ENCODE peak calls at places on chromosomes 11 and 22, in seven cellular contexts. I, D, Z, H, Q, P and W are unnamed samples.

GRCh38 chr11:117900720-117901440 is 24.4 kb upstream of the FXYD6 start:
- DNase-seq in Q (no peak), H (no peak), P (peak; percentile 76), I (no peak), Z (no peak), D (peak; percentile 30), W (peak; percentile 78)

GRCh38 chr11:36035454-36035853 is 91.6 kb downstream of the LDLRAD3 start:
- DNase-seq in P (no peak), D (no peak), Q (no peak), I (no peak), H (no peak), Z (no peak), W (no peak)

GRCh38 chr11:18455686-18456372 is at the start of gene LDHAL6A:
- DNase-seq in P (no peak), D (no peak), Q (no peak), Z (no peak), H (no peak), I (no peak), W (no peak)

GRCh38 chr22:23498811-23499798 is 81.0 kb downstream of the IGLL1 start:
- DNase-seq in Q (no peak), D (no peak), P (no peak), Z (no peak), I (no peak), H (peak; percentile 63), W (no peak)

GRCh38 chr22:30267382-30268302 is 991 bp upstream of the OSM start:
- DNase-seq in Z (no peak), H (peak; percentile 66), Q (no peak), D (no peak), I (peak; percentile 32), P (no peak), W (no peak)

GRCh38 chr11:27241316-27242122 is 121.5 kb downstream of the CCDC34 start:
- DNase-seq in I (no peak), P (peak; percentile 93), Q (peak; percentile 19), D (peak; percentile 55), Z (no peak), H (no peak), W (peak; percentile 83)

GRCh38 chr11:59791639-59792038 is 18.9 kb downstream of the MRPL16 start:
- DNase-seq in Q (no peak), Z (no peak), D (no peak), P (no peak), H (no peak), I (no peak), W (no peak)

GRCh38 chr11:7546324-7546791 is 32.6 kb downstream of the PPFIBP2 start:
- DNase-seq in H (no peak), D (peak; percentile 25), Q (no peak), P (peak; percentile 94), Z (no peak), I (no peak), W (peak; percentile 93)

GRCh38 chr11:36389811-36390210 is 93.7 kb downstream of the PRR5L start:
- DNase-seq in D (no peak), Q (no peak), Z (no peak), H (no peak), P (no peak), I (no peak), W (peak; percentile 51)

GRCh38 chr11:772429-773390 is 4.6 kb downstream of the GATD1 start:
- DNase-seq in P (no peak), Q (no peak), Z (no peak), D (no peak), H (peak; percentile 76), I (no peak), W (no peak)

GRCh38 chr22:35721954-35722353 is 4.3 kb downstream of the APOL5 start:
- DNase-seq in P (no peak), Z (no peak), H (no peak), D (no peak), I (no peak), Q (no peak), W (no peak)

GRCh38 chr11:134514354-134514951 is 102.4 kb upstream of the B3GAT1 start:
- DNase-seq in H (peak; percentile 61), Z (no peak), D (no peak), P (no peak), Q (no peak), I (no peak), W (no peak)

GRCh38 chr22:37229805-37230672 is 14.0 kb downstream of the RAC2 start:
- DNase-seq in D (no peak), H (peak; percentile 87), Q (no peak), I (peak; percentile 79), P (peak; percentile 58), Z (no peak), W (peak; percentile 72)

GRCh38 chr11:70019576-70020011 is 58.5 kb upstream of the ANO1 start:
- DNase-seq in H (no peak), I (no peak), P (no peak), Z (no peak), D (no peak), Q (no peak), W (no peak)

GRCh38 chr11:62237499-62237898 is 4.5 kb upstream of the SCGB1D2 start:
- DNase-seq in Q (no peak), Z (no peak), I (no peak), H (no peak), D (no peak), P (no peak), W (no peak)

GRCh38 chr11:8720868-8721739 is 38.5 kb downstream of the RPL27A start:
- DNase-seq in D (peak; percentile 82), H (no peak), P (peak; percentile 77), Q (no peak), Z (no peak), I (no peak), W (peak; percentile 86)

GRCh38 chr11:71241721-71242259 is 10.6 kb downstream of the SHANK2 start:
- DNase-seq in D (no peak), I (no peak), P (no peak), Q (no peak), H (no peak), Z (no peak), W (no peak)

DNA sequence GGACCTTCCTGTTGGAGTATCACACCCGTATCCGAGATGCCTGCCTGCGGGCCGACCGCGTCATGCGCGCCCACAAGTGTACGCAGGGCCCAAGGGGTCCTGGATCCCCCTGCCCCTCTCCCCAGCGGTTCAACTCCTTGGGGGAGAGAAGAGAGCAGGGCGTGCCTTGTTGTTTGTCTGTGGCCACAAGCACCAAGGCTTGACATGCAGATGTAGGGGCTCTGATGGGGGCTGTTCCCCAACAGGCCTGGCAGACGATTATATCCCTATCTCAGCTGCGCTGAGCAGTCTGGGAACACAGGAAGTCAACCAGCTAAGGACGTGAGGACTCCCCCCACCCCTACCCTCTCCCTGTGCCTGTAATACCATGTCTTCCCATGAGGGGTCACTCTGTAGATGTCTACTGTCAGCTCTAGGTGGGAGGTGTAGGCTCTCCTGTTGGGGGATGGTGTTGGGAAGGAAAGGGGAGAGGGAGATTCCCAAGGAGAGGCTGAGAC is 6.8 kb downstream of the CFL1 start:
- DNase-seq in H (no peak), I (no peak), Z (no peak), Q (peak; percentile 72), D (no peak), P (no peak), W (no peak)
- TF ChIP-seq CTCF in H (no peak), I (no peak), Z (peak; percentile 88), Q (peak; percentile 35), D (no peak), P (peak; percentile 55), W (peak; percentile 62)

GRCh38 chr11:119067371-119068222 is at the start of gene VPS11:
- DNase-seq in I (peak; percentile 93), P (peak; percentile 92), Q (peak; percentile 93), Z (peak; percentile 95), H (peak; percentile 100), D (peak; percentile 99), W (peak; percentile 98)
- TF ChIP-seq CTCF in I (no peak), P (no peak), Q (no peak), Z (no peak), H (no peak), D (no peak), W (no peak)

GRCh38 chr11:46249103-46249942 is 28.1 kb upstream of the CREB3L1 start:
- DNase-seq in P (no peak), Z (no peak), Q (no peak), I (no peak), D (no peak), H (no peak), W (no peak)

GRCh38 chr11:46248270-46249102 is 29.0 kb upstream of the CREB3L1 start:
- DNase-seq in H (no peak), I (no peak), P (peak; percentile 90), Z (no peak), Q (peak; percentile 73), D (peak; percentile 89), W (peak; percentile 91)

GRCh38 chr11:46247090-46247489 is 30.4 kb upstream of the CREB3L1 start:
- DNase-seq in H (no peak), Z (no peak), I (no peak), D (peak; percentile 50), P (no peak), Q (no peak), W (peak; percentile 40)

GRCh38 chr11:46246514-46246913 is 30.9 kb upstream of the CREB3L1 start:
- DNase-seq in Z (no peak), D (no peak), I (no peak), H (no peak), Q (no peak), P (no peak), W (no peak)

DNA sequence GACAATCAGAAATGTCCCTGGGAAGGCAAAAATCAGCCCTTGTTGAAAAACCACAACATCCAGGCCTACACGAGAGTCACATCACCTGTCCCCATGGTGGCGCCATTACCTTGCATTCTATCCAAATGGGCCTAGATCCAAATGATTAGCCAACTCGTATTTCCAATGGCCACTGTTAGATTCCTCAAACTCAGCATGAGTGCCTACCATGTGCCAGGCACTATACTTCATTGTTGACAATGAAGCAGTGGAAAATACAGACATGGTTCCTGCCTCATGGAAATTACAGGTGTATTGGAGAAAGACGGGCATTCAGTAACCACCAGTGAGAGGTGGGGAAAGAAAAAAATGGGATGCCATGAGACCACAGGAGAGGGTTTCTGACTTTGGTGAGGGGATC is 29.8 kb upstream of the CREB3L1 start:
- DNase-seq in P (peak; percentile 71), I (peak; percentile 12), H (no peak), Z (peak; percentile 47), Q (peak; percentile 81), D (peak; percentile 55), W (peak; percentile 83)
- TF ChIP-seq CTCF in P (peak; percentile 70), I (peak; percentile 31), H (peak; percentile 52), Z (peak; percentile 18), Q (peak; percentile 63), D (peak; percentile 22), W (peak; percentile 65)

DNA sequence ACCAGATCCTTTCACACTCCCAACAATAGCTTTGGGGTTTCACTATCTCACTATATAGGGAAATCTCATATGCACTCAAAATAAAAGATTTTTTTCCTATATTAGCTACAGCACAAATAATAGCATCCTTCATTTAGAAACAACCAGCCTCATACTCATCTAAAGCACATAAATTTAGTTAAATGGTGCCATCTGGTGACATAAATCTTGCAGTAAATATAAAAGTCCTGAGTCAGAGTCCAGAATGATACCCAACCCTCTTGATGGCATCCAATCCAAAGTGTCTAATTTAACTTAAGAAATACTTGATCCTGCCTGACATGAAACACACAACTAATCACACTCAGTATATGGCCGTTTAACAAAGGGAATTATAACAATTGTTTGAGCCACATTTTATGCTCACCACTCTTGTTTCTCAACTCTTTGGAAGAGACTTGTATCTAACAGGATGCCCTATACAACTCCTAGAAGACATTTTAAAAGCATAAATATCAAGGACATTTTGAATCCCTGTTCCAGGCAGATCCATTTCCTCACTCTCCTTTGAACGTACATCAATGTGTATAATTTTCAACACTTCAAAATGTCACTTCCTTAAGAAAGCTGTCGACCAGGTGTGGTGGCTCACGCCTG is 36.2 kb downstream of the DLG2 start:
- DNase-seq in I (no peak), H (no peak), Q (peak; percentile 60), D (peak; percentile 21), P (peak; percentile 56), Z (no peak), W (peak; percentile 58)
- TF ChIP-seq CTCF in I (no peak), H (no peak), Q (peak; percentile 69), D (peak; percentile 20), P (no peak), Z (no peak), W (peak; percentile 25)